ENCODE peak calls at places on chromosomes 13 and 19, in nine cellular contexts. X, R, T, M, L, A, Q, N and H are unnamed samples.

GRCh38 chr19:49880162-49880869 is 2.8 kb downstream of the TBC1D17 start:
- DNase-seq in X (no peak), R (no peak), T (no peak), M (no peak), L (peak), A (no peak), Q (no peak), N (no peak), H (no peak)

GRCh38 chr13:91657283-91657682 is 258.9 kb downstream of the GPC5 start:
- DNase-seq in X (no peak), R (no peak), T (no peak), M (no peak), L (no peak), A (no peak), Q (no peak), N (no peak), H (no peak)

GRCh38 chr19:33781536-33781935 is 15.1 kb upstream of the KCTD15 start:
- DNase-seq in X (no peak), R (no peak), T (no peak), M (no peak), L (peak), A (no peak), Q (no peak), N (no peak), H (no peak)

GRCh38 chr19:18519962-18520847 is 1.7 kb downstream of the ELL start:
- DNase-seq in X (peak), R (peak), T (peak), M (peak), L (peak), A (peak), Q (peak), N (peak), H (peak)

GRCh38 chr13:72716776-72717175 is 10.7 kb downstream of the MZT1 start:
- DNase-seq in X (no peak), R (no peak), T (no peak), M (no peak), L (no peak), A (no peak), Q (no peak), N (no peak), H (no peak)

GRCh38 chr19:397321-397720 is 11.6 kb downstream of the C2CD4C start:
- DNase-seq in X (no peak), R (no peak), T (no peak), M (no peak), L (peak), A (no peak), Q (no peak), N (peak), H (no peak)

GRCh38 chr13:38804536-38804935 is 117.7 kb downstream of the FREM2 start:
- DNase-seq in X (no peak), R (no peak), T (no peak), M (no peak), L (no peak), A (no peak), Q (no peak), N (no peak), H (no peak)

GRCh38 chr19:35894342-35894741 is 6.0 kb downstream of the NFKBID start:
- DNase-seq in X (no peak), R (no peak), T (no peak), M (no peak), L (no peak), A (no peak), Q (no peak), N (no peak), H (no peak)

GRCh38 chr13:66195238-66195637 is 1034.9 kb downstream of the PCDH9 start:
- DNase-seq in X (no peak), R (no peak), T (no peak), M (no peak), L (no peak), A (no peak), Q (no peak), N (no peak), H (no peak)

GRCh38 chr19:8850488-8850887 is 18.3 kb downstream of the MBD3L1 start:
- DNase-seq in X (no peak), R (no peak), T (no peak), M (no peak), L (no peak), A (no peak), Q (no peak), N (no peak), H (no peak)

GRCh38 chr19:51066816-51067215 is 1.9 kb upstream of the KLK13 start:
- DNase-seq in X (no peak), R (no peak), T (no peak), M (no peak), L (no peak), A (no peak), Q (no peak), N (no peak), H (no peak)

GRCh38 chr13:43289458-43290255 is 266.3 kb downstream of the DNAJC15 start:
- DNase-seq in X (no peak), R (no peak), T (peak), M (no peak), L (no peak), A (no peak), Q (no peak), N (no peak), H (no peak)

GRCh38 chr13:112069727-112070300 is 2.9 kb downstream of the SOX1 start:
- DNase-seq in X (no peak), R (no peak), T (no peak), M (no peak), L (no peak), A (peak), Q (no peak), N (no peak), H (no peak)

GRCh38 chr13:25859528-25859927 is 192.3 kb downstream of the SHISA2 start:
- DNase-seq in X (no peak), R (no peak), T (no peak), M (no peak), L (no peak), A (no peak), Q (no peak), N (no peak), H (no peak)

GRCh38 chr13:83831796-83832195 is 50.5 kb downstream of the SLITRK1 start:
- DNase-seq in X (no peak), R (no peak), T (no peak), M (no peak), L (no peak), A (no peak), Q (no peak), N (no peak), H (no peak)

GRCh38 chr19:33690461-33691427 is 69.0 kb downstream of the CHST8 start:
- DNase-seq in X (no peak), R (no peak), T (no peak), M (no peak), L (peak), A (no peak), Q (no peak), N (peak), H (no peak)

GRCh38 chr19:18368504-18369222 is 17.3 kb upstream of the GDF15 start:
- DNase-seq in X (no peak), R (no peak), T (no peak), M (no peak), L (no peak), A (no peak), Q (no peak), N (no peak), H (no peak)

GRCh38 chr19:13574933-13575332 is 68.7 kb upstream of the CACNA1A start:
- DNase-seq in X (peak), R (no peak), T (peak), M (no peak), L (no peak), A (no peak), Q (no peak), N (no peak), H (no peak)

GRCh38 chr13:36163809-36164308 is 32.7 kb upstream of the DCLK1 start:
- DNase-seq in X (peak), R (peak), T (peak), M (no peak), L (peak), A (no peak), Q (no peak), N (peak), H (peak)

GRCh38 chr19:15107056-15108010 is at the start of gene SYDE1:
- DNase-seq in X (peak), R (peak), T (peak), M (no peak), L (no peak), A (peak), Q (no peak), N (no peak), H (peak)

GRCh38 chr13:85806553-85807175 is 7.4 kb upstream of the SLITRK6 start:
- DNase-seq in X (peak), R (no peak), T (peak), M (peak), L (no peak), A (no peak), Q (no peak), N (no peak), H (no peak)

GRCh38 chr13:24035411-24035810 is 125.1 kb upstream of the SPATA13 start:
- DNase-seq in X (no peak), R (no peak), T (no peak), M (no peak), L (no peak), A (no peak), Q (no peak), N (no peak), H (no peak)

GRCh38 chr19:49823472-49823871 is 5.4 kb downstream of the MED25 start:
- DNase-seq in X (no peak), R (no peak), T (no peak), M (no peak), L (no peak), A (no peak), Q (no peak), N (no peak), H (no peak)

GRCh38 chr13:24605923-24606372 is 74.3 kb upstream of the ATP12A start:
- DNase-seq in X (no peak), R (no peak), T (peak), M (peak), L (no peak), A (no peak), Q (no peak), N (no peak), H (no peak)

GRCh38 chr19:29771708-29772415 is 39.9 kb upstream of the CCNE1 start:
- DNase-seq in X (peak), R (peak), T (peak), M (peak), L (peak), A (no peak), Q (no peak), N (no peak), H (peak)

GRCh38 chr19:2154587-2155075 is 3.3 kb upstream of the AP3D1 start:
- DNase-seq in X (peak), R (no peak), T (no peak), M (no peak), L (no peak), A (no peak), Q (no peak), N (no peak), H (no peak)

GRCh38 chr19:21463449-21464105 is 41.8 kb upstream of the ZNF429 start:
- DNase-seq in X (peak), R (peak), T (no peak), M (no peak), L (peak), A (peak), Q (no peak), N (no peak), H (peak)

GRCh38 chr13:77176350-77176749 is 149.4 kb upstream of the FBXL3 start:
- DNase-seq in X (no peak), R (no peak), T (peak), M (no peak), L (no peak), A (no peak), Q (no peak), N (no peak), H (no peak)

GRCh38 chr13:105007166-105007808 is 1528.2 kb downstream of the EFNB2 start:
- DNase-seq in X (no peak), R (no peak), T (no peak), M (no peak), L (no peak), A (no peak), Q (no peak), N (no peak), H (no peak)

GRCh38 chr13:113820813-113821651 is 42.8 kb downstream of the GAS6 start:
- DNase-seq in X (no peak), R (peak), T (peak), M (no peak), L (peak), A (no peak), Q (no peak), N (no peak), H (peak)

GRCh38 chr19:29671393-29672076 is 6.3 kb downstream of the PLEKHF1 start:
- DNase-seq in X (no peak), R (no peak), T (no peak), M (peak), L (peak), A (peak), Q (peak), N (peak), H (peak)

GRCh38 chr19:30662211-30662861 is 290.2 kb downstream of the ZNF536 start:
- DNase-seq in X (no peak), R (no peak), T (peak), M (no peak), L (no peak), A (no peak), Q (no peak), N (no peak), H (no peak)

GRCh38 chr13:99322297-99323103 is 15.3 kb upstream of the GPR183 start:
- DNase-seq in X (no peak), R (no peak), T (peak), M (peak), L (no peak), A (no peak), Q (no peak), N (no peak), H (no peak)

GRCh38 chr19:11942008-11942842 is 17.3 kb downstream of the ZNF700 start:
- DNase-seq in X (no peak), R (no peak), T (no peak), M (no peak), L (no peak), A (no peak), Q (no peak), N (no peak), H (no peak)

GRCh38 chr19:48772503-48772953 is 17.2 kb downstream of the FGF21 start:
- DNase-seq in X (no peak), R (peak), T (peak), M (no peak), L (peak), A (no peak), Q (no peak), N (no peak), H (peak)

GRCh38 chr13:30442854-30443379 is 20.6 kb downstream of the UBE2L5 start:
- DNase-seq in X (no peak), R (no peak), T (no peak), M (peak), L (no peak), A (no peak), Q (no peak), N (no peak), H (no peak)
- TF ChIP-seq CTCF in X (no peak), R (no peak), T (no peak), M (no peak), L (no peak), A (no peak), Q (no peak), N (no peak), H (no peak)

GRCh38 chr19:56071151-56071550 is 49.9 kb downstream of the ZNF787 start:
- DNase-seq in X (no peak), R (no peak), T (no peak), M (peak), L (no peak), A (no peak), Q (no peak), N (no peak), H (no peak)
- TF ChIP-seq CTCF in X (peak), R (no peak), T (peak), M (peak), L (no peak), A (no peak), Q (no peak), N (no peak), H (no peak)

DNA sequence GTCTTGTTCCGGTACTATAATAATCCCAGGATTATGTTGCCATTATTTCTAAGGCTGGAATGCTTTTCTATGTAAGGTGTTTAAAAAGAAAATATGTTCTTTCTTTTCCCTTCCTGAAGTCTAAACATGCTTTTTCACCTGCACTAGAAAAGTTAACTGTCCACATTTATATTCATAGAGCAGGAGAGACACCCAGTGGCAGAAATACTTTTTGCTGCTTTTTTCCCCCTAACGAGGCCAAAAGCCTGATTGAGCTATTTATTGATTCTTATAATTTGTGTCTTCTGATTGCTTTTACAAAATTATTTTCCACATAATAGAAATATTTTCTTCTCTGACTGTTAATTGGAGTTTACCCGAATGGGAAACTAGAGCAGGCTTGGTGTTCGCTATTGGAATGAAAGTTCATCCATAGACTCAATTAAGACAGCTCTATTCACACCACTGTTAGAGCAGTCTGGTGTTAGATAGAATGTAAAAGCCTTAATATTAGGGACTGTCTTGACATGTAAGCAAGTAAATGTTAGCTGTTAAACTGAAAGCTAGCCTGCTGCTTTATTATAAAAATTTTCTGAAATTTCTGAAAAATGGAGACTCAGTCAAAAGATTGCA is 15.8 kb downstream of the GPR180 start:
- DNase-seq in X (peak), R (no peak), T (peak), M (peak), L (no peak), A (no peak), Q (no peak), N (no peak), H (no peak)
- TF ChIP-seq CTCF in X (peak), R (peak), T (peak), M (peak), L (peak), A (peak), Q (peak), N (peak), H (peak)

GRCh38 chr19:3573162-3573857 is 566 bp downstream of the HMG20B start:
- DNase-seq in X (peak), R (no peak), T (no peak), M (peak), L (peak), A (no peak), Q (no peak), N (peak), H (no peak)

GRCh38 chr19:3573858-3574637 is 1.3 kb downstream of the HMG20B start:
- DNase-seq in X (peak), R (peak), T (peak), M (peak), L (peak), A (peak), Q (peak), N (peak), H (peak)

GRCh38 chr19:3575949-3576673 is 3.4 kb downstream of the HMG20B start:
- DNase-seq in X (no peak), R (no peak), T (no peak), M (no peak), L (peak), A (peak), Q (no peak), N (no peak), H (no peak)

GRCh38 chr19:3576696-3577443 is 4.1 kb downstream of the HMG20B start:
- DNase-seq in X (peak), R (peak), T (peak), M (no peak), L (peak), A (peak), Q (no peak), N (no peak), H (peak)

DNA sequence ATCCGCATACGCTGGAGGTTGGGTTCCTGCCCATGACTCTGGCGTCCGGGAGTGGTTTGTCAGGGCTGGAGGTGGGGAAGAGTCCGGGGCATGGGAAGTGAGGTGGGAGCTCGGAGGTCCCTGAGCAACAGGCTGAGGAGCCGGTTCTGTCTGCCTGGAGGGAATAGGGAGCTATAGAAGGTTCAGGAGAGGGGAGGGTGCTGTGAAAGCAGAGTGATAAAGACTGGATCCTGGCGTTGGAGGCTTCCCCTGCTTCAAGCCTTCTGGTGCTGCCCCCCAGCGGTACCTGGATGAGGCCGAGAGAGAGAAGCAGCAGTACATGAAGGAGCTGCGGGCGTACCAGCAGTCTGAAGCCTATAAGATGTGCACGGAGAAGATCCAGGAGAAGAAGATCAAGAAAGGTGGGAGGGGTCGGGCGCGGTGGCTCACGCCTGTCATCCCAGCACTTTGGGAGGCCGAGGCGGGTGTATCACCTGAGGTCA is 2.6 kb downstream of the HMG20B start:
- DNase-seq in X (peak), R (no peak), T (no peak), M (peak), L (peak), A (peak), Q (no peak), N (no peak), H (no peak)
- TF ChIP-seq CTCF in X (peak), R (no peak), T (no peak), M (peak), L (no peak), A (no peak), Q (no peak), N (no peak), H (no peak)

DNA sequence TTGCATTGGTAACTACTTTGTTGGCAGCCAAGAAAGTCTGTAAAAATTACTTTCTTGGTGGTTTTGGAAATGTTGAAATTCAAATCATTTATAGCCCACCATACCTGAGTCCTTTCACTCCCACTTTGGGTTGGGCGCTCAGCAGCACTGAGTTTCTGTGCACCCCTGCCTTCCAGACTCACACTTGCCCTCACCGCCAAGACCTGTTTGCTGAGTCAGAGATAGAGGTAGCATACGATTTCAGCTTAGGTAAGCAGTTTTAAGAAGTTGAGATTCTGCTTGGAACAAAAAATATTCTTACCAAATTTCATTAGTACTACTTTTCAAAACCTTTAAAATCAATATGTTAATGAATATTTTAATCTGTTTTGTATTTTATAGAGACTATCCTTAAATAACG is 12.6 kb downstream of the MPHOSPH8 start:
- DNase-seq in X (no peak), R (no peak), T (no peak), M (no peak), L (no peak), A (no peak), Q (no peak), N (no peak), H (no peak)
- TF ChIP-seq CTCF in X (no peak), R (no peak), T (no peak), M (no peak), L (no peak), A (no peak), Q (no peak), N (no peak), H (no peak)

GRCh38 chr19:5880604-5881078 is 10.3 kb upstream of the FUT5 start:
- DNase-seq in X (peak), R (peak), T (peak), M (no peak), L (no peak), A (no peak), Q (no peak), N (peak), H (peak)
- TF ChIP-seq CTCF in X (no peak), R (no peak), T (no peak), M (no peak), L (no peak), A (no peak), Q (no peak), N (no peak), H (no peak)

DNA sequence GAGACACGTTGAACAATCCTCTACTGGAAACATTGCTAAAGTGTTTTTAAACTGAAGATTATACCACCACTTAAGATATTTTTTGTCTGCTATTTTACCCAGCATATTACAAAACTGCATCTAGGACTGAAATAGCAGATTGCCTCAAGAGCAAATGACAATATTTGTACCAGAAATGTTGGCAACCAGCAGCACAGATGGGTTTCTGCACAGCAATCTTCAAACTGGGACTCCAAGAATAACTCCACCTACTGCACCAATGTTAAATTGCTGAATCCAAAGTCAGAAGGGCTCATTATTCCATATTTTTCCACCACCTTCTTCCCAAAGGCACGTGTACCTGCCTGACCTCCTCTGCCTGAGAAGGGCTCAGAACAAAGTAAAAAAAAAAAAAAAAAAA is 79.6 kb downstream of the FOXO1 start:
- DNase-seq in X (no peak), R (no peak), T (peak), M (no peak), L (no peak), A (no peak), Q (no peak), N (no peak), H (no peak)
- TF ChIP-seq CTCF in X (peak), R (no peak), T (peak), M (no peak), L (no peak), A (no peak), Q (no peak), N (no peak), H (no peak)